ENCODE peak calls at places on chromosomes 3 and 15, in ten cellular contexts. U is T-cell; X is omental fat pad; C is T-helper 1 cell; H is D341Med; Z is stimulated activated CD4-positive, alpha-beta T cell treated with anti-CD3 and anti-CD28 coated beads, Interleukin-4, amount 100 ng/mL, for 24 hours; S is Jurkat, Clone E6-1; A is iris pigment epithelial cell; Y is body of pancreas; G is NCI-H345. B is an unnamed sample.

GRCh38 chr3:151434151-151434890 is 26.5 kb downstream of the IGSF10 start:
- DNase-seq in A (peak), U (no peak), Z (no peak), X (no peak), C (no peak), G (no peak), Y (no peak), H (no peak), S (no peak), B (no peak)

GRCh38 chr15:92901053-92901761 is 1.1 kb downstream of the CHD2 start:
- DNase-seq in S (no peak), U (no peak), H (no peak), C (no peak), X (no peak), Y (no peak), Z (no peak), G (no peak), A (no peak), B (no peak)

GRCh38 chr15:75696303-75696657 is 16.4 kb downstream of the CSPG4 start:
- DNase-seq in U (no peak), Y (no peak), G (no peak), A (no peak), Z (no peak), X (no peak), H (no peak), S (no peak), C (no peak), B (no peak)

GRCh38 chr3:123791073-123791370 is 93.1 kb downstream of the MYLK start:
- DNase-seq in Y (no peak), U (no peak), Z (no peak), H (no peak), G (no peak), S (no peak), A (no peak), X (no peak), C (no peak), B (no peak)

GRCh38 chr3:183180105-183180763 is 17.7 kb upstream of the LAMP3 start:
- DNase-seq in H (no peak), X (no peak), U (no peak), A (no peak), Y (no peak), C (no peak), Z (no peak), S (no peak), G (no peak), B (no peak)

GRCh38 chr3:151278223-151278622 is at the start of gene P2RY14:
- DNase-seq in S (peak), G (no peak), C (no peak), X (no peak), Y (no peak), Z (no peak), H (no peak), A (no peak), U (no peak), B (no peak)

GRCh38 chr3:150528359-150528797 is 17.9 kb downstream of the SERP1 start:
- DNase-seq in Z (no peak), S (peak), C (no peak), U (no peak), Y (no peak), X (no peak), H (no peak), A (peak), G (no peak), B (no peak)

GRCh38 chr3:129686941-129687340 is 80.5 kb upstream of the PLXND1 start:
- DNase-seq in G (no peak), Y (peak), Z (no peak), S (no peak), A (peak), U (no peak), C (no peak), H (no peak), X (no peak), B (no peak)

GRCh38 chr15:88377509-88377908 is 89.7 kb downstream of the MRPL46 start:
- DNase-seq in Y (no peak), X (no peak), Z (no peak), C (no peak), S (no peak), G (no peak), H (no peak), U (no peak), A (no peak), B (no peak)

GRCh38 chr3:29335438-29335837 is 54.6 kb downstream of the RBMS3 start:
- DNase-seq in S (no peak), G (peak), C (no peak), Y (peak), U (no peak), Z (no peak), A (peak), H (peak), X (peak), B (peak)

GRCh38 chr3:98583766-98584165 is 9.6 kb downstream of the CPOX start:
- DNase-seq in G (no peak), S (no peak), X (no peak), U (no peak), Z (no peak), Y (no peak), A (no peak), C (no peak), H (no peak), B (no peak)

GRCh38 chr3:174408310-174408709 is 450.8 kb upstream of the NAALADL2 start:
- DNase-seq in Y (no peak), A (peak), S (no peak), U (no peak), H (no peak), C (no peak), Z (no peak), G (no peak), X (no peak), B (no peak)

GRCh38 chr15:40105517-40106202 is 3.0 kb downstream of the BMF start:
- DNase-seq in C (peak), X (no peak), U (no peak), S (no peak), Y (no peak), G (no peak), A (no peak), H (no peak), Z (peak), B (no peak)

GRCh38 chr3:179247289-179248020 is 3.5 kb downstream of the KCNMB3 start:
- DNase-seq in Z (no peak), A (no peak), H (no peak), X (no peak), Y (no peak), C (no peak), S (no peak), U (no peak), G (no peak), B (no peak)

GRCh38 chr3:17964113-17964512 is 221.7 kb upstream of the TBC1D5 start:
- DNase-seq in G (no peak), Z (no peak), S (peak), H (no peak), A (no peak), U (no peak), X (no peak), C (no peak), Y (no peak), B (no peak)

GRCh38 chr15:59168536-59168935 is 38.1 kb upstream of the LDHAL6B start:
- DNase-seq in H (no peak), C (no peak), U (no peak), G (no peak), A (peak), Z (no peak), S (no peak), X (no peak), Y (no peak), B (peak)

GRCh38 chr3:15490158-15490557 is 31.3 kb downstream of the COLQ start:
- DNase-seq in Y (no peak), S (no peak), G (no peak), U (no peak), A (no peak), H (no peak), C (no peak), X (no peak), Z (no peak), B (no peak)

GRCh38 chr3:123027292-123028232 is at the start of gene SEMA5B:
- DNase-seq in A (peak), Y (peak), H (peak), S (no peak), G (peak), Z (no peak), X (no peak), C (no peak), U (no peak), B (peak)

GRCh38 chr15:48695835-48696573 is 50.5 kb upstream of the FBN1 start:
- DNase-seq in H (no peak), Y (no peak), X (no peak), Z (no peak), G (no peak), U (no peak), A (no peak), S (no peak), C (no peak), B (no peak)

GRCh38 chr3:169658311-169658931 is 5.1 kb downstream of the MECOM start:
- DNase-seq in A (no peak), X (no peak), U (no peak), C (no peak), H (no peak), Z (no peak), G (no peak), Y (peak), S (no peak), B (peak)

GRCh38 chr15:37046876-37047614 is 53.3 kb downstream of the MEIS2 start:
- DNase-seq in H (no peak), X (no peak), C (no peak), S (no peak), A (peak), Z (no peak), G (no peak), U (no peak), Y (no peak), B (no peak)

B was measured in upper lobe of right lung.